ENCODE peak calls at places on chromosomes 7 and 10, in five cellular contexts. X is type B pancreatic cell, I is astrocyte of the cerebellum, C is mucosa of descending colon, Q is heart right ventricle. O is an unnamed sample.

GRCh38 chr10:49398000-49398861 is 2.3 kb upstream of the DRGX start:
- DNase-seq in X (peak), I (no peak), C (no peak), Q (peak), O (no peak)

GRCh38 chr7:145169908-145170307 is 334.1 kb upstream of the TPK1 start:
- DNase-seq in X (no peak), I (no peak), C (no peak), Q (no peak), O (no peak)

GRCh38 chr10:92478536-92478935 is 95.4 kb downstream of the IDE start:
- DNase-seq in X (no peak), I (no peak), C (no peak), Q (no peak), O (no peak)

GRCh38 chr10:3045471-3046209 is 21.7 kb upstream of the PFKP start:
- DNase-seq in X (no peak), I (peak), C (peak), Q (peak), O (peak)

GRCh38 chr10:132485391-132485790 is 52.2 kb upstream of the INPP5A start:
- DNase-seq in X (no peak), I (no peak), C (no peak), Q (no peak), O (no peak)

GRCh38 chr10:132696728-132697567 is 89.0 kb downstream of the NKX6-2 start:
- DNase-seq in X (peak), I (no peak), C (no peak), Q (no peak), O (no peak)

GRCh38 chr10:133022784-133023115 is 65.0 kb upstream of the ADGRA1 start:
- DNase-seq in X (no peak), I (no peak), C (no peak), Q (peak), O (no peak)

GRCh38 chr10:73079779-73080178 is 16.9 kb downstream of the P4HA1 start:
- DNase-seq in X (no peak), I (no peak), C (no peak), Q (no peak), O (no peak)

GRCh38 chr7:14836571-14837189 is 65.9 kb downstream of the DGKB start:
- DNase-seq in X (no peak), I (peak), C (no peak), Q (peak), O (no peak)

GRCh38 chr10:133162910-133163856 is 3.2 kb downstream of the KNDC1 start:
- DNase-seq in X (no peak), I (no peak), C (no peak), Q (no peak), O (no peak)

GRCh38 chr10:114547466-114547865 is 110.6 kb downstream of the ABLIM1 start:
- DNase-seq in X (no peak), I (no peak), C (no peak), Q (no peak), O (no peak)

GRCh38 chr7:46909601-46910051 is 672.3 kb downstream of the TNS3 start:
- DNase-seq in X (no peak), I (peak), C (no peak), Q (no peak), O (peak)

GRCh38 chr7:152086513-152086912 is 61.0 kb downstream of the GALNT11 start:
- DNase-seq in X (no peak), I (no peak), C (no peak), Q (no peak), O (no peak)

GRCh38 chr10:62248465-62248864 is 20.2 kb downstream of the RTKN2 start:
- DNase-seq in X (no peak), I (no peak), C (no peak), Q (no peak), O (no peak)

GRCh38 chr7:46713868-46714596 is 793.0 kb upstream of the IGFBP3 start:
- DNase-seq in X (no peak), I (no peak), C (no peak), Q (peak), O (no peak)

GRCh38 chr7:122887198-122887597 is 938 bp upstream of the CADPS2 start:
- DNase-seq in X (peak), I (peak), C (peak), Q (peak), O (peak)
- TF ChIP-seq CTCF in X (peak), I (no peak), C (no peak), Q (no peak), O (peak)

DNA sequence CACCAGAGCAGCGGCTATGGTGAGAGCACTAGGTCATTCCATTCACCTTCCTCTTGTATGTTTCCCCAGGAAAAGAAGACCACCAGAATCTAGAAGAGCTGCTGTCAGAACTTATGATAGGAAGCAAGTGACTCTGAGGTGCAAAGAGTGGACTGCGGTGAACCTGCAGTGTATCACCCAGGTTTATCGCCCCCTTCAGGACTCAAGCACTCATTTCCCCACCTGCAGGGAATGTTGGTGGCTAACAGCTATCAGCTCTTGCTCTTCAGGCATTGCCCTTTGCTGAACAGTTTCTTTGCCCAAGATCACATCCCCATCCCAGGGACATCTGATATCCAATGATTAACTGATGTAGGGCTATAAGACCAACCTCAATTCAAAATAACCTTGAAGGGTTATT is 66.3 kb upstream of the IL6 start:
- DNase-seq in X (no peak), I (no peak), C (no peak), Q (no peak), O (no peak)
- TF ChIP-seq CTCF in X (peak), I (no peak), C (no peak), Q (no peak), O (no peak)

GRCh38 chr10:60733189-60733815 is 45.0 kb upstream of the CDK1 start:
- DNase-seq in X (peak), I (no peak), C (peak), Q (no peak), O (no peak)
- TF ChIP-seq CTCF in X (peak), I (peak), C (peak), Q (no peak), O (no peak)

GRCh38 chr7:134686782-134687181 is 40.1 kb downstream of the BPGM start:
- DNase-seq in X (no peak), I (no peak), C (no peak), Q (no peak), O (no peak)
- TF ChIP-seq CTCF in X (peak), I (peak), C (no peak), Q (peak), O (peak)

DNA sequence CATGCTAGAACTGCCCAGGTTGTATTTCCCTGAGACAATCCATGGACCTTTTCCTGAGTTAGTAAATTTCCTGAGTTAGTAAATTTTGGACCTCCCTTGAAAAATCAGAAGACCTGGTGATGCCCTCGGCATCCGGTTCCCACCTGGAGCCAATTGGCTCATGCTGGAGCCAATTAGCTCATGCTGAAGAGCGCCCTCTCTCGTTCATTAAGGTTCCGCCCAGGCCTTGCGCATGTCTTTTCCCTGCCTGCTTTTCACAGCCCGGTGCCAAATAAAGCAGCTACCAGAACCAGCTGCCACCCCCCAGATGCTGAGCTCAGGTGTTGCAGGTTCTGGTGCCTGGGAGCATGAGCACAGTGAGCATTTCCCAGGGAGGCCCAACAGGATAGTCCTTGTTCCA is 96.2 kb downstream of the APBB1IP start:
- DNase-seq in X (no peak), I (no peak), C (no peak), Q (no peak), O (no peak)
- TF ChIP-seq CTCF in X (no peak), I (no peak), C (no peak), Q (no peak), O (no peak)

GRCh38 chr10:95474228-95475002 is 86.8 kb downstream of the SORBS1 start:
- DNase-seq in X (no peak), I (no peak), C (no peak), Q (peak), O (no peak)
- TF ChIP-seq CTCF in X (no peak), I (no peak), C (no peak), Q (no peak), O (no peak)

GRCh38 chr10:35706959-35707358 is 64.9 kb upstream of the FZD8 start:
- DNase-seq in X (no peak), I (no peak), C (no peak), Q (no peak), O (no peak)
- TF ChIP-seq CTCF in X (no peak), I (no peak), C (no peak), Q (no peak), O (no peak)

GRCh38 chr7:125336326-125336725 is 406.7 kb upstream of the POT1 start:
- DNase-seq in X (no peak), I (no peak), C (no peak), Q (no peak), O (no peak)
- TF ChIP-seq CTCF in X (no peak), I (no peak), C (no peak), Q (no peak), O (no peak)

GRCh38 chr10:68301790-68302502 is 29.9 kb upstream of the HNRNPH3 start:
- DNase-seq in X (no peak), I (peak), C (no peak), Q (no peak), O (peak)

GRCh38 chr10:68303849-68304412 is 27.9 kb upstream of the HNRNPH3 start:
- DNase-seq in X (no peak), I (no peak), C (no peak), Q (no peak), O (no peak)

GRCh38 chr10:68301301-68301700 is 30.6 kb upstream of the HNRNPH3 start:
- DNase-seq in X (no peak), I (no peak), C (no peak), Q (no peak), O (no peak)

GRCh38 chr10:68302871-68303270 is 29.0 kb upstream of the HNRNPH3 start:
- DNase-seq in X (no peak), I (no peak), C (no peak), Q (no peak), O (no peak)

DNA sequence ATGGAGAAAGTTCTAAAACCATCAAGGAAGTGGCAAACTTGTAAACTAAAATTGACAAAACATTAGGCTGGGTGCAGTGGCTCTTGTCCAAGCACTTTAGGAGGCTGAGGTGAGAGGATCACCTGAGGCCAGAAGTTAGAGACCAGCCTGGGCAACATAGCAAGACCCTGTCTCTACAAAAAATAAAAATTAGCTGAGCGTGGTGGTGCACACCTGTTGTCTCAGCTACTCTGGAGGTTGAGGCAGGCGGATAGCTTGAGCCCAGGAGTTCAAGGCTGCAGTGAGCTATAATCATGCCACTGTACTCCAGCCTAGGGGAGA is 29.4 kb upstream of the HNRNPH3 start:
- DNase-seq in X (no peak), I (no peak), C (no peak), Q (no peak), O (no peak)
- TF ChIP-seq CTCF in X (peak), I (no peak), C (no peak), Q (no peak), O (no peak)